ENCODE peak calls at places on chromosomes 7 and 10, in eight cellular contexts. L is hepatocyte, J is fibroblast of villous mesenchyme, G is HFF-Myc, Q is stomach, F is esophagus squamous epithelium, Z is prostate gland, T is body of pancreas. N is an unnamed sample.
A peak's percentile ranks its signal among the peaks of the same experiment; 100 is the strongest.

GRCh38 chr10:24866615-24867583 is 85.5 kb downstream of the PRTFDC1 start:
- DNase-seq in L (no peak), J (peak; percentile 59), G (no peak), Q (peak; percentile 41), F (no peak), Z (no peak), T (peak; percentile 20), N (peak; percentile 54)

GRCh38 chr7:34845666-34846361 is 187.8 kb downstream of the NPSR1 start:
- DNase-seq in L (no peak), J (no peak), G (no peak), Q (no peak), F (no peak), Z (no peak), T (no peak), N (no peak)

GRCh38 chr10:92290076-92290836 is 622 bp downstream of the CPEB3 start:
- DNase-seq in L (peak; percentile 58), J (peak; percentile 38), G (no peak), Q (peak; percentile 61), F (no peak), Z (peak; percentile 60), T (peak; percentile 76), N (peak; percentile 11)

GRCh38 chr10:102310356-102311024 is 65.2 kb downstream of the GBF1 start:
- DNase-seq in L (peak; percentile 45), J (peak; percentile 39), G (no peak), Q (no peak), F (no peak), Z (no peak), T (peak; percentile 60), N (peak; percentile 57)

GRCh38 chr10:98010939-98011685 is 19.3 kb downstream of the CRTAC1 start:
- DNase-seq in L (no peak), J (no peak), G (no peak), Q (no peak), F (no peak), Z (no peak), T (no peak), N (no peak)

GRCh38 chr7:3338161-3338560 is 37.1 kb downstream of the SDK1 start:
- DNase-seq in L (no peak), J (no peak), G (no peak), Q (no peak), F (no peak), Z (no peak), T (peak; percentile 31), N (no peak)

GRCh38 chr10:86798636-86799035 is 42.2 kb downstream of the BMPR1A start:
- DNase-seq in L (no peak), J (peak; percentile 80), G (no peak), Q (no peak), F (no peak), Z (no peak), T (no peak), N (no peak)

GRCh38 chr7:100632951-100633717 is 8.2 kb downstream of the TFR2 start:
- DNase-seq in L (peak; percentile 73), J (peak; percentile 13), G (no peak), Q (peak; percentile 61), F (no peak), Z (no peak), T (peak; percentile 38), N (no peak)

GRCh38 chr7:156848979-156849378 is 44.0 kb downstream of the LMBR1 start:
- DNase-seq in L (no peak), J (no peak), G (no peak), Q (no peak), F (no peak), Z (no peak), T (no peak), N (no peak)

GRCh38 chr10:33134011-33134751 is 176.2 kb upstream of the ITGB1 start:
- DNase-seq in L (peak; percentile 82), J (peak; percentile 87), G (no peak), Q (no peak), F (no peak), Z (peak; percentile 51), T (peak; percentile 88), N (peak; percentile 82)

GRCh38 chr10:112446855-112447691 is at the start of the genes VTI1A and ZDHHC6:
- DNase-seq in L (peak; percentile 93), J (peak; percentile 90), G (peak; percentile 49), Q (peak; percentile 85), F (peak; percentile 6), Z (peak; percentile 71), T (peak; percentile 85), N (peak; percentile 51)

GRCh38 chr7:108071551-108071950 is 58.6 kb downstream of the LAMB4 start:
- DNase-seq in L (no peak), J (no peak), G (no peak), Q (no peak), F (no peak), Z (no peak), T (no peak), N (no peak)

GRCh38 chr10:29837586-29837985 is 202.8 kb upstream of the SVIL start:
- DNase-seq in L (no peak), J (no peak), G (no peak), Q (no peak), F (no peak), Z (no peak), T (peak; percentile 68), N (no peak)

GRCh38 chr7:151566897-151567320 is 47.2 kb upstream of the RHEB start:
- DNase-seq in L (peak; percentile 26), J (peak; percentile 84), G (no peak), Q (no peak), F (no peak), Z (peak; percentile 69), T (no peak), N (no peak)

GRCh38 chr7:132494474-132494873 is 81.8 kb downstream of the PLXNA4 start:
- DNase-seq in L (no peak), J (no peak), G (no peak), Q (no peak), F (no peak), Z (no peak), T (no peak), N (no peak)

GRCh38 chr7:1512781-1513656 is 8.8 kb upstream of the INTS1 start:
- DNase-seq in L (no peak), J (peak; percentile 71), G (no peak), Q (peak; percentile 38), F (no peak), Z (no peak), T (peak; percentile 64), N (no peak)

GRCh38 chr10:111319866-111320265 is 243.0 kb downstream of the ADRA2A start:
- DNase-seq in L (no peak), J (no peak), G (no peak), Q (no peak), F (no peak), Z (no peak), T (no peak), N (no peak)

GRCh38 chr10:111316607-111317006 is 239.8 kb downstream of the ADRA2A start:
- DNase-seq in L (no peak), J (no peak), G (no peak), Q (no peak), F (no peak), Z (no peak), T (peak; percentile 13), N (no peak)
- H3K4me3 ChIP-seq in L (no peak overlapping the region), J (no peak overlapping the region), G (no peak overlapping the region), Q (no peak overlapping the region), F (peak overlapping the region; percentile 16), Z (no peak overlapping the region), T (no peak overlapping the region), N (no peak overlapping the region)

GRCh38 chr7:143321242-143321641 is 5.3 kb downstream of the CLCN1 start:
- DNase-seq in L (no peak), J (no peak), G (no peak), Q (no peak), F (no peak), Z (no peak), T (no peak), N (no peak)

GRCh38 chr7:143320620-143321019 is 4.7 kb downstream of the CLCN1 start:
- DNase-seq in L (no peak), J (no peak), G (no peak), Q (peak; percentile 64), F (no peak), Z (no peak), T (no peak), N (no peak)

GRCh38 chr7:143322646-143323343 is 6.9 kb downstream of the CLCN1 start:
- DNase-seq in L (peak; percentile 22), J (peak; percentile 52), G (peak; percentile 5), Q (no peak), F (no peak), Z (no peak), T (no peak), N (no peak)

GRCh38 chr7:143323650-143324049 is 7.7 kb downstream of the CLCN1 start:
- DNase-seq in L (no peak), J (no peak), G (no peak), Q (no peak), F (no peak), Z (no peak), T (no peak), N (no peak)

GRCh38 chr7:143321734-143322133 is 5.8 kb downstream of the CLCN1 start:
- DNase-seq in L (no peak), J (no peak), G (no peak), Q (peak; percentile 45), F (no peak), Z (no peak), T (peak; percentile 36), N (no peak)
- TF ChIP-seq CTCF in L (no peak), J (peak; percentile 9), G (no peak), Q (no peak), F (no peak), Z (no peak), T (no peak), N (no peak)

DNA sequence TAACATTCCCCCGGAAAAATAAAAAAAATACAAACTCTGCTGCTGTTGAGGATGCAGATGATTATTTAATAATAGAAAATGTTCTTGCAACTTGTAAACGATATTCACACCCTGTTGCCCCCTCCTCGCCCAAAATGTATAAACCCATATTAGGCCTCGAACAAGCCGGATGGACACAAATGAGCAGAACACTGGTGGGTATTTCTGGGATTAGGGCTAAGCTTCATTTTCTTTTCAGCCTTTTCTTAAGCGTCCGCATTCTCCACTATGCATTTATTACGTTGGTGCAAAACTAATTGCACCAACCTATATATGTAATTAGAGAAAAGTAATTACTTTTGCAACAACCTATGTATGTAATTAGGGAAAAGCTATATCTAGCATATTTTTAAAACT is 347 bp upstream of the GNG11 start:
- DNase-seq in L (no peak), J (no peak), G (no peak), Q (no peak), F (no peak), Z (no peak), T (no peak), N (no peak)
- H3K4me3 ChIP-seq in L (peak overlapping the region; percentile 37), J (peak overlapping the region; percentile 86), G (peak overlapping the region; percentile 69), Q (peak overlapping the region; percentile 57), F (peak overlapping the region; percentile 52), Z (peak overlapping the region; percentile 40), T (no peak overlapping the region), N (peak overlapping the region; percentile 71)

DNA sequence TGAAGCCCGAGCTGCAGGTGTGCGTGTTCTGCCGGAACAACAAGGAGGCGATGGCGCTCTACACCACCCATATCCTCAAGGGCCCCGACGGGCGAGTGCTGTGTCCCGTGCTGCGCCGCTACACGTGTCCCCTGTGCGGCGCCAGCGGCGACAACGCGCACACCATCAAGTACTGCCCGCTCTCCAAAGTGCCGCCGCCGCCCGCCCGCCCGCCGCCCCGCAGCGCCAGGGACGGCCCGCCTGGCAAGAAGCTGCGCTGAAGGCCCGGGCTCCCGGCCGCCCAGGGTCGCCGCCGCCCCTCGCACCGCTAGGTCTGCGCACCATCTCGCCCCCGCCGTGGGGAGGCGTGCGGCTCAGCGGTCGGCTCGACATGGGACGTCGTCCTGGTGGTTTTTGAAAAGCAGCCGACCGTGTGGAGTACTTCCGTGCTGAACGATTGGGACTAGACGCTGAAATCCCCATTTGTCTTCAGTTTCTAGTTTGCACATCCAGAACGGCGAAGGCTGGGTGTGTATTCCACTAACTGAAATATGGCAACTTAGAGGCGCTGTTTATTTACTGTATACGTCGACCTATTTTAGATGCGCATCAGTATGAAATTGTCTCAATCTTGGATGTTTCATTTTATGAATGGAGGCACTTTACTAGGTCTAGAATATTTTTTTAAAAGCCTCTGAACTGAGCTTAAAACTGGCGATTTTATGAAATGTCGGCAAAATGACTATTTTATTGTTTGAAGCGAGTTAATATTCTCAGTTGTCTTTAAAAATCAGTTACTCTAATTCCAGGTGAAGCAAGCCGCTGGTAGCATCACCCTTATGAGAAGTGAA is 1.1 kb downstream of the NANOS1 start:
- DNase-seq in L (no peak), J (peak; percentile 63), G (no peak), Q (peak; percentile 53), F (no peak), Z (peak; percentile 27), T (peak; percentile 56), N (peak; percentile 13)
- TF ChIP-seq CTCF in L (no peak), J (peak; percentile 11), G (no peak), Q (no peak), F (no peak), Z (no peak), T (no peak), N (no peak)